ENCODE peak calls at places on chromosomes 13 and 19, in eight cellular contexts. V is cardiac fibroblast, U is nephron progenitor cell, L is Calu3, E is uterus, R is RWPE1, T is choroid plexus epithelial cell, O is left lung. X is an unnamed sample.

GRCh38 chr13:77267362-77267761 is 59.5 kb downstream of the MYCBP2 start:
- DNase-seq in L (no peak), E (no peak), U (no peak), V (peak; percentile 26), R (no peak), T (peak; percentile 63), O (no peak), X (peak; percentile 0)

GRCh38 chr13:66087149-66087780 is 1142.9 kb downstream of the PCDH9 start:
- DNase-seq in O (no peak), T (no peak), U (no peak), L (no peak), E (no peak), V (no peak), R (no peak), X (no peak)

GRCh38 chr13:111488466-111489132 is 168.2 kb downstream of the TEX29 start:
- DNase-seq in E (peak; percentile 1), U (no peak), V (no peak), T (no peak), O (no peak), R (no peak), L (no peak), X (no peak)

GRCh38 chr13:99392806-99393135 is 85.6 kb upstream of the GPR183 start:
- DNase-seq in R (no peak), L (no peak), T (no peak), O (no peak), V (no peak), E (no peak), U (no peak), X (no peak)

GRCh38 chr13:34070006-34070405 is 252.1 kb downstream of the RFC3 start:
- DNase-seq in O (no peak), T (peak; percentile 33), L (no peak), R (peak; percentile 34), V (peak; percentile 48), E (no peak), U (no peak), X (no peak)

GRCh38 chr13:95536629-95537241 is 15.8 kb upstream of the CLDN10 start:
- DNase-seq in L (no peak), E (no peak), U (no peak), T (peak; percentile 65), R (no peak), V (peak; percentile 60), O (no peak), X (no peak)

GRCh38 chr19:46367434-46367833 is 20.5 kb downstream of the PPP5C start:
- DNase-seq in U (peak; percentile 63), T (no peak), R (no peak), E (no peak), O (no peak), L (no peak), V (no peak), X (no peak)

GRCh38 chr19:18586311-18586710 is 2.3 kb upstream of the REX1BD start:
- DNase-seq in V (no peak), O (no peak), L (no peak), R (no peak), E (no peak), T (no peak), U (no peak), X (no peak)

GRCh38 chr19:23260956-23261355 is 10.8 kb upstream of the ZNF724 start:
- DNase-seq in U (no peak), T (no peak), O (no peak), E (no peak), R (no peak), L (no peak), V (no peak), X (no peak)

GRCh38 chr13:109331898-109332297 is 454.5 kb downstream of the IRS2 start:
- DNase-seq in U (peak; percentile 46), V (peak; percentile 67), O (no peak), E (no peak), R (no peak), L (no peak), T (peak; percentile 96), X (no peak)

GRCh38 chr19:57103573-57104277 is 16.1 kb upstream of the USP29 start:
- DNase-seq in R (peak; percentile 43), O (peak; percentile 39), V (peak; percentile 80), E (peak; percentile 65), T (peak; percentile 73), L (no peak), U (peak; percentile 21), X (peak; percentile 35)

GRCh38 chr13:40315416-40316064 is 350.9 kb downstream of the FOXO1 start:
- DNase-seq in V (peak; percentile 65), T (peak; percentile 18), R (peak; percentile 5), L (no peak), O (no peak), E (no peak), U (no peak), X (no peak)

GRCh38 chr19:52785506-52785905 is 1.1 kb downstream of the ZNF600 start:
- DNase-seq in T (no peak), O (no peak), R (no peak), U (no peak), E (no peak), L (no peak), V (no peak), X (no peak)

GRCh38 chr19:41324921-41325639 is 15.1 kb downstream of the CCDC97 start:
- DNase-seq in T (peak; percentile 82), O (peak; percentile 77), L (peak; percentile 54), E (peak; percentile 80), R (peak; percentile 84), U (peak; percentile 73), V (peak; percentile 90), X (no peak)

GRCh38 chr13:112078216-112078615 is 11.3 kb downstream of the SOX1 start:
- DNase-seq in E (no peak), O (no peak), V (no peak), L (no peak), R (no peak), U (peak; percentile 18), T (no peak), X (no peak)

DNA sequence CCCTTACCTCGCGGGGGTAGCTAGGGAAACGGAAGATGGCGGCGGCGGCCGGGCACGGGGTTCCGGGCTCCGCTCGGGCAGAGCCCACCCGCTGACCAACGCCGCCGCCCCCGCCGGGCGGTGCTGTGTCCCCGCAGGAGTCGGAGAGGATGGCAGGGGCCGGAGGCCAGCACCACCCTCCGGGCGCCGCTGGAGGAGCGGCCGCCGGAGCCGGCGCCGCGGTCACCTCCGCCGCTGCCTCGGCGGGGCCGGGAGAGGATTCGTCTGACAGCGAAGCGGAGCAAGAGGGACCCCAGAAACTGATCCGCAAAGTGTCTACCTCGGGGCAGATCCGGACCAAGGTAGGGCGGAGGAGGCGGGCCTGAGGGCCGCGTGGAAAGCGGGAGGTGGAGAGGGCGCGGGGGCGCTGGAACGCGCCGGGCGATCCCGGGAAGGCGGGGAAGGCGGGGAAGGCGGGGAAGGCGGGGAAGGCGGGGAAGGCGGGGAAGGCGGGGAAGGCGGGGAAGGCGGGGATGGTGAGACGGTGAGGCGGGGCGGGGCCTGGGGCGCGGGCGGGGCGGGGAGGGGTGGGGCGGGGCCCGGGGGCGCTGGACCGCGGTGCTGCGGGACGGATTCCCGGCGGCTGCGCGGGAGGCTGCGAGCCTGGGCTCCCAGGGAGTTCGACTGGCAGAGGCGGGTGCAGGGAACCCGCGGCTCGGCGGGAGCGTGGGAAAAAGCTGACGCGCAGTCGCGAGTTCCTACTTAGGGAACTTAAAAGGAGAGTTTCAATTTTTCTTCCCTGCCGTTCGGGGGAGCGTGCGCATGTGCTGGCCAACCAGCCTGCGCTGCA is at the start of gene DGKH:
- DNase-seq in U (peak; percentile 84), L (peak; percentile 75), R (peak; percentile 80), V (peak; percentile 66), O (peak; percentile 89), T (peak; percentile 88), E (peak; percentile 87), X (peak; percentile 55)
- TF ChIP-seq CTCF in U (no peak), L (no peak), R (peak; percentile 37), V (no peak), O (peak; percentile 10), T (no peak), E (peak; percentile 10), X (no peak)

DNA sequence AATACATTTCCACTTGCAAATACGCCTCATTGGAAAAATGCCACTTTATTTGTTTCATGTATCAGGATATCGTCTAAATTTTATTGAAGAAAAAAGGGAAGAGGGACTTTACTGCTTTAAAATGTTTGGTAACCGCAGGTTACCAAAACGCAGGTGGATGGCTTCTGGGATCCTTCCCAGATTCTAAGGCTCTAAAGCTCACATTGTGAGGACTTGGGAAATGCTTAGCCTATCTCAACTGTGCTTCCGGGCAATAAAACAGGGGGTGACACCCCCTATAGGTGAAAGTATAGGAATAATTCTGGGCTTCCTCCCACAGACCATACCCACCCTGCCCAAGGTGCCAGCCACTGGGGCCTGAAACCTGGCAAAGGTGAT is 73.2 kb upstream of the IPO5 start:
- DNase-seq in V (no peak), R (no peak), E (no peak), T (no peak), L (no peak), O (no peak), U (no peak), X (no peak)
- TF ChIP-seq CTCF in V (no peak), R (no peak), E (no peak), T (no peak), L (no peak), O (no peak), U (no peak), X (no peak)

DNA sequence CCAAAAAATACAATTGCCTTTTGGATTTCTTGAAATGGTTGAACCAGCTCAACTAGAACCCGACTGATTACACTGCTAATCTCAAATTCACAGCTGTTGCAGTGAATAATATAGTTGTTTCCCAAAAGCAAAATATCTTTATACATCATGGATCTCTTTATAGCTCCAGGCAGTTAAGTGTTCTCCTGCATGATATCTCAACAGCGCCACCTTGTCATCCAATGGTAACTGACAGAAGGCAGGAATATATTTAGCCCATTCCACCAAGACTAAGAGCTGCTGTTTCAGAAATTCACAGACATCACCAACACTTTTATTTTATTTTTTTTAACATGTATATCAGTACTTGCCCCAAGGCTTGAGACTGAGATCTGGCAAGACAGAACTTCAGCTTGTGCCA is 1141.0 kb upstream of the PRR20A start:
- DNase-seq in L (no peak), T (no peak), U (no peak), R (no peak), O (no peak), V (no peak), E (no peak), X (no peak)
- TF ChIP-seq CTCF in L (no peak), T (no peak), U (peak; percentile 21), R (no peak), O (no peak), V (no peak), E (no peak), X (no peak)

DNA sequence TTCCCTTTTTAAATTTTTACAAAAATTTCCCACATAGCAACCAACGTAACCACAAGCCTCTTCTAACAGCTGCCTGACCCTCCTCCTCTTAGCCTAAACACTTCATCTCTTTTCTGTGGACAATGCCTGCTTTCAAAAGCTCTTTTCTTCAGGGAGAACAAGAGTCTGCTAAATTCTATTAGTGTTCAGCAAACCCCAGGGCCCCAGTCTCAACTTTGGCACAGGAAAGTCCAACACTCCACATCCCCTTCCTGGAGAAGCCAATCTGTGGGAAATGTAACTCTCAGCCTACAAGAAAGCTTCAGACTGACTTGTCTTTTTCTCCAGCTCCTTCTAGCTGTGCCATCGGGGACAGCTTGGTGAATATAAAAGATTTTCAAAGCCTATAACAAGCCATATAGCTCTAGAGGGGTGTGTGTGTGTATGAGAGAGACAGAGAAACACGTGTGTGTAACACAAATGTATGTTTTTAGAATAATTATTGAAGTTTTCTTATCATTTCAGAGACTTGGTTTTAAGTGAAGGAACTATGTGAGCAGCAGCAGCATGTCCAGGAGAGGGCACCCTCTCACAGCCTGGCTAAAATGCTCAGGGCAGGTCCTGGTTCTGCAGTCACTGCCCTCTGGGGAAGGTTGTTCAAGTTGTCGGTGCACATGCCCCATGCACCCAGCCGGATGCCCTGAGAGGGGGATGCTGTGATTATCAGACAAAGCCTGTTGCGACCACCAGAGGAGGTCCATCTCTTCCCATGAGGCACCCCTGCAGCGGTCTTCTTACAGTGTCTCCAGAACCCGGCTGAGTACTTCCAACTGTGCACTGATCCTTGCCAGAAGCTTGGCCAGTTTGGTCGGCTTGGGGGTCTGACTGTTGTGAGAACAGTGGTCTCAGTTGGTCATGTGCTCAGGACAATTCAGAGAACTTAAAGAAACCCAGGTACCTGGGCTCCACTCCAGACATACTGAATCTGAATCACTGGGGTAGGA is 34.4 kb downstream of the CCDC70 start:
- DNase-seq in V (peak; percentile 71), R (peak; percentile 52), E (no peak), U (peak; percentile 59), T (peak; percentile 84), L (peak; percentile 61), O (peak; percentile 45), X (no peak)
- TF ChIP-seq CTCF in V (peak; percentile 89), R (peak; percentile 67), E (peak; percentile 34), U (peak; percentile 67), T (peak; percentile 96), L (no peak), O (peak; percentile 60), X (peak; percentile 71)

X was measured in AG09319.